ENCODE peak calls at places on chromosome 15, in seven cellular contexts. I is activated T-cell treated with anti-CD3 and anti-CD28 coated beads, Interleukin-2, amount 50 U/mL, for 48 hours; Z is hypothalamus; A is BJ; B is Panc1; G is putamen; S is GM18507. V is an unnamed sample.

GRCh38 chr15:98506172-98506571 is 142.2 kb upstream of the IGF1R start:
- DNase-seq in I (no peak), B (no peak), S (no peak), A (no peak), Z (no peak), G (no peak), V (no peak)

GRCh38 chr15:75758071-75758872 is 45.6 kb upstream of the CSPG4 start:
- DNase-seq in Z (peak; percentile 78), A (no peak), S (peak; percentile 84), I (peak; percentile 80), G (peak; percentile 81), B (peak; percentile 55), V (peak; percentile 78)

GRCh38 chr15:72184165-72184811 is 13.3 kb downstream of the GRAMD2A start:
- DNase-seq in G (no peak), I (no peak), B (no peak), Z (peak; percentile 38), S (no peak), A (no peak), V (peak; percentile 16)

GRCh38 chr15:96585634-96586386 is 255.3 kb downstream of the NR2F2 start:
- DNase-seq in G (no peak), S (no peak), Z (no peak), I (no peak), A (peak; percentile 1), B (no peak), V (no peak)

GRCh38 chr15:66934315-66934930 is 131.0 kb upstream of the SMAD3 start:
- DNase-seq in Z (no peak), S (no peak), G (no peak), B (no peak), A (no peak), I (no peak), V (no peak)

GRCh38 chr15:36797128-36797527 is 217.7 kb downstream of the CDIN1 start:
- DNase-seq in S (no peak), I (no peak), Z (no peak), A (no peak), G (no peak), B (no peak), V (no peak)

GRCh38 chr15:74127255-74127953 is 3.0 kb upstream of the ISLR2 start:
- DNase-seq in G (peak; percentile 75), Z (peak; percentile 90), I (peak; percentile 95), B (peak; percentile 27), S (peak; percentile 53), A (no peak), V (peak; percentile 80)

GRCh38 chr15:81281925-81282895 is 41.7 kb downstream of the STARD5 start:
- DNase-seq in I (peak; percentile 9), G (no peak), B (no peak), Z (no peak), S (no peak), A (no peak), V (no peak)

GRCh38 chr15:31516874-31517273 is 190.2 kb downstream of the KLF13 start:
- DNase-seq in G (no peak), A (no peak), I (no peak), S (no peak), B (no peak), Z (no peak), V (no peak)

GRCh38 chr15:41957021-41957897 is 15.1 kb downstream of the EHD4 start:
- DNase-seq in B (no peak), I (peak; percentile 16), S (peak; percentile 26), A (no peak), G (no peak), Z (no peak), V (no peak)

GRCh38 chr15:57158589-57158988 is 217.7 kb upstream of the CGNL1 start:
- DNase-seq in A (no peak), Z (no peak), G (peak; percentile 89), S (no peak), B (no peak), I (no peak), V (peak; percentile 52)

GRCh38 chr15:45773149-45773548 is 138.3 kb downstream of the SQOR start:
- DNase-seq in Z (no peak), A (no peak), B (no peak), S (no peak), I (no peak), G (no peak), V (no peak)

GRCh38 chr15:101129851-101130250 is 122.0 kb downstream of the CHSY1 start:
- DNase-seq in S (no peak), I (no peak), Z (no peak), A (no peak), B (no peak), G (no peak), V (no peak)

GRCh38 chr15:64282701-64283100 is 73.3 kb downstream of the CSNK1G1 start:
- DNase-seq in Z (no peak), I (no peak), B (no peak), S (no peak), A (no peak), G (no peak), V (no peak)

GRCh38 chr15:70245932-70246622 is 148.4 kb upstream of the TLE3 start:
- DNase-seq in I (no peak), A (no peak), B (no peak), S (no peak), Z (no peak), G (no peak), V (no peak)

GRCh38 chr15:89129123-89129815 is 41.0 kb downstream of the ABHD2 start:
- DNase-seq in I (peak; percentile 70), G (no peak), Z (peak; percentile 44), B (peak; percentile 28), S (peak; percentile 22), A (no peak), V (peak; percentile 30)

GRCh38 chr15:99983171-99983891 is 250.1 kb upstream of the LYSMD4 start:
- DNase-seq in I (no peak), G (no peak), A (no peak), S (no peak), Z (no peak), B (no peak), V (no peak)

GRCh38 chr15:69462493-69463181 is 10.0 kb downstream of the RPLP1 start:
- DNase-seq in A (peak; percentile 89), S (peak; percentile 96), Z (peak; percentile 92), G (peak; percentile 95), I (peak; percentile 95), B (peak; percentile 93), V (peak; percentile 93)

GRCh38 chr15:92619380-92620101 is 36.0 kb downstream of the FAM174B start:
- DNase-seq in S (no peak), Z (no peak), G (no peak), I (no peak), A (peak; percentile 67), B (no peak), V (no peak)

GRCh38 chr15:63283126-63283525 is 5.7 kb downstream of the APH1B start:
- DNase-seq in B (no peak), Z (no peak), I (no peak), S (no peak), A (no peak), G (no peak), V (no peak)

GRCh38 chr15:70100495-70101331 is 3.0 kb upstream of the TLE3 start:
- DNase-seq in I (peak; percentile 78), A (no peak), G (no peak), Z (no peak), B (no peak), S (no peak), V (no peak)

GRCh38 chr15:59657635-59658125 is 365 bp upstream of the GTF2A2 start:
- DNase-seq in I (no peak), A (no peak), S (no peak), Z (no peak), G (no peak), B (no peak), V (no peak)

GRCh38 chr15:63157891-63158431 is 684 bp upstream of the RPS27L start:
- DNase-seq in S (no peak), Z (no peak), G (peak; percentile 50), B (no peak), I (peak; percentile 46), A (peak; percentile 40), V (no peak)

GRCh38 chr15:27361418-27361817 is 390.4 kb downstream of the GABRG3 start:
- DNase-seq in A (no peak), I (no peak), B (no peak), G (no peak), Z (no peak), S (no peak), V (no peak)

GRCh38 chr15:76684002-76684401 is 221.1 kb downstream of the SCAPER start:
- DNase-seq in I (no peak), B (no peak), S (no peak), G (no peak), A (no peak), Z (no peak), V (no peak)

GRCh38 chr15:38823272-38823671 is 258.7 kb upstream of the RASGRP1 start:
- DNase-seq in S (no peak), A (no peak), B (no peak), G (no peak), Z (no peak), I (no peak), V (no peak)

GRCh38 chr15:48644827-48645557 is 517 bp downstream of the FBN1 start:
- DNase-seq in I (peak; percentile 34), B (no peak), A (no peak), G (peak; percentile 82), Z (peak; percentile 83), S (peak; percentile 25), V (peak; percentile 81)

GRCh38 chr15:36331531-36332275 is 247.7 kb upstream of the CDIN1 start:
- DNase-seq in S (no peak), B (no peak), Z (no peak), G (no peak), I (no peak), A (peak; percentile 16), V (no peak)

GRCh38 chr15:73305331-73306211 is 63.2 kb downstream of the HCN4 start:
- DNase-seq in Z (peak; percentile 7), B (peak; percentile 41), I (peak; percentile 31), G (peak; percentile 34), A (no peak), S (no peak), V (no peak)

GRCh38 chr15:65349338-65349737 is 28.5 kb downstream of the IGDCC3 start:
- DNase-seq in A (no peak), Z (no peak), B (no peak), I (no peak), S (no peak), G (no peak), V (no peak)

GRCh38 chr15:40038267-40038653 is 721 bp downstream of the SRP14 start:
- DNase-seq in G (no peak), Z (no peak), I (no peak), B (no peak), S (no peak), A (no peak), V (no peak)

GRCh38 chr15:101169457-101170071 is 82.3 kb downstream of the CHSY1 start:
- DNase-seq in G (no peak), A (no peak), S (no peak), B (no peak), Z (no peak), I (no peak), V (no peak)

GRCh38 chr15:20652914-20653313 is 111.3 kb upstream of the GOLGA6L6 start:
- DNase-seq in A (no peak), S (no peak), G (no peak), I (no peak), B (no peak), Z (no peak), V (no peak)

GRCh38 chr15:36156855-36157521 is 422.4 kb upstream of the CDIN1 start:
- DNase-seq in B (no peak), G (no peak), I (no peak), S (no peak), A (peak; percentile 57), Z (no peak), V (no peak)

GRCh38 chr15:91603681-91604080 is 249.8 kb upstream of the SLCO3A1 start:
- DNase-seq in A (no peak), G (no peak), B (no peak), S (no peak), Z (no peak), I (no peak), V (no peak)

GRCh38 chr15:40843885-40844542 is at the start of gene SPINT1:
- DNase-seq in A (no peak), S (peak; percentile 38), Z (no peak), B (no peak), I (peak; percentile 86), G (no peak), V (no peak)

V was measured in hippocampal formation.